ENCODE peak calls at places on chromosomes 13 and 19, in nine cellular contexts. L is nucleus accumbens; V is CD4-positive, alpha-beta T cell; P is mesothelial cell of epicardium; Z is stimulated activated CD4-positive, alpha-beta T cell treated with anti-CD3 and anti-CD28 coated beads, Interleukin-4, amount 100 ng/mL, for 48 hours; U is iris pigment epithelial cell; O is ACHN; N is hippocampal formation; W is hypothalamus. J is an unnamed sample.

GRCh38 chr19:56577719-56578602 is 10.7 kb downstream of the ZNF470 start:
- DNase-seq in L (no peak), V (no peak), P (no peak), Z (no peak), U (no peak), O (no peak), N (no peak), W (no peak), J (no peak)

GRCh38 chr19:37362733-37363132 is 8.2 kb upstream of the ZNF527 start:
- DNase-seq in L (no peak), V (no peak), P (no peak), Z (no peak), U (peak; percentile 36), O (peak; percentile 21), N (no peak), W (no peak), J (no peak)

GRCh38 chr13:110326263-110326904 is 19.3 kb downstream of the COL4A2 start:
- DNase-seq in L (no peak), V (no peak), P (no peak), Z (no peak), U (no peak), O (no peak), N (no peak), W (no peak), J (no peak)

GRCh38 chr19:12938536-12939291 is at the start of gene CALR:
- DNase-seq in L (no peak), V (no peak), P (no peak), Z (no peak), U (peak; percentile 47), O (peak; percentile 26), N (no peak), W (no peak), J (no peak)

GRCh38 chr19:532578-533484 is 1.3 kb downstream of the CDC34 start:
- DNase-seq in L (peak; percentile 27), V (no peak), P (no peak), Z (no peak), U (peak; percentile 70), O (peak; percentile 65), N (peak; percentile 71), W (peak; percentile 88), J (peak; percentile 91)

GRCh38 chr19:44857837-44858236 is 11.7 kb downstream of the NECTIN2 start:
- DNase-seq in L (no peak), V (no peak), P (no peak), Z (no peak), U (no peak), O (no peak), N (no peak), W (no peak), J (no peak)

GRCh38 chr19:9673912-9674668 is 810 bp downstream of the ZNF562 start:
- DNase-seq in L (no peak), V (no peak), P (no peak), Z (peak; percentile 24), U (peak; percentile 18), O (peak; percentile 11), N (no peak), W (no peak), J (no peak)

GRCh38 chr19:11324079-11324661 is 15.3 kb downstream of the RAB3D start:
- DNase-seq in L (no peak), V (no peak), P (peak; percentile 46), Z (no peak), U (peak; percentile 98), O (peak; percentile 76), N (peak; percentile 59), W (peak; percentile 39), J (no peak)

GRCh38 chr19:35171730-35172129 is 17.2 kb downstream of the FXYD5 start:
- DNase-seq in L (no peak), V (no peak), P (no peak), Z (no peak), U (no peak), O (no peak), N (no peak), W (no peak), J (no peak)